ENCODE peak calls at places on chromosomes 3 and 15, in five cellular contexts. Y is stimulated activated CD4-positive, alpha-beta T cell treated with anti-CD3 and anti-CD28 coated beads, Interleukin-1b, Interleukin-23, amount 100 ng/mL, for 1 hour; K is GM13977; Q is right lobe of liver; L is breast epithelium. I is an unnamed sample.

GRCh38 chr3:95394286-95394685 is 1331.4 kb downstream of the NSUN3 start:
- DNase-seq in K (no peak), Q (no peak), L (no peak), Y (no peak), I (no peak)

GRCh38 chr3:155745795-155746550 is 1.1 kb upstream of the PLCH1 start:
- DNase-seq in Y (no peak), K (no peak), Q (no peak), L (no peak), I (no peak)

GRCh38 chr3:176767385-176767784 is 429.9 kb downstream of the TBL1XR1 start:
- DNase-seq in K (no peak), Y (no peak), L (no peak), Q (no peak), I (no peak)

GRCh38 chr3:50617911-50618481 is 1.0 kb downstream of the MAPKAPK3 start:
- DNase-seq in Y (no peak), Q (no peak), L (no peak), K (no peak), I (no peak)

GRCh38 chr3:101623656-101624055 is 49.7 kb downstream of the PCNP start:
- DNase-seq in K (no peak), L (no peak), Q (no peak), Y (no peak), I (no peak)

GRCh38 chr3:126184465-126185000 is 4.1 kb upstream of the ALDH1L1 start:
- DNase-seq in K (no peak), Y (no peak), Q (peak), L (no peak), I (no peak)

GRCh38 chr3:133965033-133965570 is 64.6 kb downstream of the SLCO2A1 start:
- DNase-seq in Y (no peak), L (no peak), K (no peak), Q (no peak), I (no peak)

GRCh38 chr15:79451361-79451999 is 19.3 kb downstream of the MINAR1 start:
- DNase-seq in K (no peak), Y (no peak), Q (no peak), L (no peak), I (no peak)

GRCh38 chr3:151219056-151219455 is 16.0 kb upstream of the GPR171 start:
- DNase-seq in Q (no peak), L (no peak), K (no peak), Y (no peak), I (no peak)

I was measured in natural killer cell treated with Interleukin-12 subunit alpha and Interleukin-12 subunit beta and Interleukin-15 and Interleukin-18, amount 100 ng/mL, for 72 hours.